ENCODE peak calls at places on chromosomes 7 and 10, in seven cellular contexts. V is bronchial epithelial cell; X is neural progenitor cell; L is activated CD8-positive, alpha-beta memory T cell treated with anti-CD3 and anti-CD28 coated beads, Interleukin-2, amount 50 U/mL, for 4 hours; E is left cardiac atrium; F is T-helper 9 cell; O is Peyer's patch. Y is an unnamed sample.
A peak's percentile ranks its signal among the peaks of the same experiment; 100 is the strongest.

GRCh38 chr7:112411186-112411795 is 39.0 kb upstream of the IFRD1 start:
- DNase-seq in V (peak; percentile 23), X (no peak), L (no peak), E (peak; percentile 35), F (no peak), O (no peak), Y (no peak)

GRCh38 chr10:98664329-98665042 is 217.8 kb upstream of the HPS1 start:
- DNase-seq in V (peak; percentile 17), X (peak; percentile 64), L (no peak), E (no peak), F (peak; percentile 6), O (no peak), Y (peak; percentile 47)

GRCh38 chr10:26336979-26337378 is 101.2 kb upstream of the APBB1IP start:
- DNase-seq in V (no peak), X (no peak), L (no peak), E (no peak), F (no peak), O (no peak), Y (no peak)

GRCh38 chr7:11170160-11170559 is 196.5 kb downstream of the PHF14 start:
- DNase-seq in V (no peak), X (no peak), L (no peak), E (no peak), F (no peak), O (no peak), Y (no peak)

GRCh38 chr7:121157341-121157751 is 168.8 kb downstream of the CPED1 start:
- DNase-seq in V (no peak), X (no peak), L (no peak), E (no peak), F (no peak), O (no peak), Y (no peak)

GRCh38 chr7:1200045-1200444 is 32.6 kb upstream of the UNCX start:
- DNase-seq in V (no peak), X (no peak), L (no peak), E (no peak), F (no peak), O (no peak), Y (no peak)

GRCh38 chr10:122503004-122503403 is 41.7 kb downstream of the HTRA1 start:
- DNase-seq in V (no peak), X (no peak), L (no peak), E (no peak), F (no peak), O (no peak), Y (no peak)

GRCh38 chr7:140673063-140673769 is 471 bp downstream of the ADCK2 start:
- DNase-seq in V (peak; percentile 48), X (peak; percentile 57), L (peak; percentile 61), E (peak; percentile 60), F (peak; percentile 37), O (peak; percentile 39), Y (peak; percentile 61)

GRCh38 chr7:7099584-7100014 is 82.7 kb upstream of the C1GALT1 start:
- DNase-seq in V (peak; percentile 93), X (peak; percentile 86), L (no peak), E (peak; percentile 71), F (no peak), O (no peak), Y (peak; percentile 84)